ENCODE peak calls at places on chromosome 3, in five cellular contexts. U, V, I, H and Z are unnamed samples.

GRCh38 chr3:182704926-182705325 is 88.4 kb upstream of the ATP11B start:
- DNase-seq in U (no peak), V (no peak), I (no peak), H (no peak), Z (no peak)

GRCh38 chr3:169510378-169510777 is 153.1 kb downstream of the MECOM start:
- DNase-seq in U (no peak), V (no peak), I (no peak), H (no peak), Z (no peak)

GRCh38 chr3:66182228-66182627 is 38.6 kb upstream of the SLC25A26 start:
- DNase-seq in U (no peak), V (peak; percentile 21), I (no peak), H (no peak), Z (no peak)

GRCh38 chr3:56751056-56751455 is 50.7 kb downstream of the ARHGEF3 start:
- DNase-seq in U (no peak), V (no peak), I (no peak), H (no peak), Z (no peak)

GRCh38 chr3:102159810-102160451 is 274.9 kb upstream of the ZPLD1 start:
- DNase-seq in U (no peak), V (no peak), I (no peak), H (no peak), Z (no peak)

GRCh38 chr3:61961882-61962281 is 400.5 kb downstream of the PTPRG start:
- DNase-seq in U (no peak), V (no peak), I (no peak), H (no peak), Z (no peak)

GRCh38 chr3:45020534-45020933 is 5.6 kb upstream of the CLEC3B start:
- DNase-seq in U (no peak), V (no peak), I (no peak), H (no peak), Z (no peak)

GRCh38 chr3:182606905-182607504 is 186.3 kb upstream of the ATP11B start:
- DNase-seq in U (no peak), V (no peak), I (no peak), H (no peak), Z (no peak)

GRCh38 chr3:114941626-114942309 is 205.3 kb downstream of the ZBTB20 start:
- DNase-seq in U (no peak), V (no peak), I (no peak), H (no peak), Z (no peak)

GRCh38 chr3:58526124-58526957 is 10.6 kb downstream of the ACOX2 start:
- DNase-seq in U (peak; percentile 58), V (no peak), I (no peak), H (peak; percentile 93), Z (peak; percentile 72)

GRCh38 chr3:154758109-154758868 is 321.8 kb upstream of the MME start:
- DNase-seq in U (no peak), V (no peak), I (no peak), H (peak; percentile 65), Z (no peak)

GRCh38 chr3:175777495-175777894 is 918.4 kb downstream of the NAALADL2 start:
- DNase-seq in U (peak; percentile 29), V (no peak), I (no peak), H (peak; percentile 10), Z (no peak)

GRCh38 chr3:37170513-37170912 is 3.9 kb downstream of the LRRFIP2 start:
- DNase-seq in U (no peak), V (no peak), I (no peak), H (no peak), Z (no peak)

GRCh38 chr3:157669403-157669802 is 166.2 kb upstream of the VEPH1 start:
- DNase-seq in U (no peak), V (no peak), I (no peak), H (peak; percentile 53), Z (no peak)

GRCh38 chr3:117035785-117036184 is 326.2 kb downstream of the TUSC7 start:
- DNase-seq in U (peak; percentile 20), V (no peak), I (no peak), H (no peak), Z (no peak)

GRCh38 chr3:25355034-25355898 is 72.8 kb upstream of the RARB start:
- DNase-seq in U (no peak), V (no peak), I (no peak), H (no peak), Z (no peak)

GRCh38 chr3:152508705-152509104 is 240.0 kb downstream of the MBNL1 start:
- DNase-seq in U (no peak), V (no peak), I (no peak), H (peak; percentile 61), Z (no peak)

GRCh38 chr3:45583021-45583851 is 11.3 kb upstream of the LIMD1 start:
- DNase-seq in U (peak; percentile 37), V (peak; percentile 78), I (no peak), H (no peak), Z (peak; percentile 80)

GRCh38 chr3:55481918-55482495 is 5.1 kb downstream of the WNT5A start:
- DNase-seq in U (peak; percentile 32), V (no peak), I (no peak), H (no peak), Z (no peak)

GRCh38 chr3:13776253-13777050 is 103.4 kb downstream of the WNT7A start:
- DNase-seq in U (no peak), V (no peak), I (no peak), H (no peak), Z (no peak)

DNA sequence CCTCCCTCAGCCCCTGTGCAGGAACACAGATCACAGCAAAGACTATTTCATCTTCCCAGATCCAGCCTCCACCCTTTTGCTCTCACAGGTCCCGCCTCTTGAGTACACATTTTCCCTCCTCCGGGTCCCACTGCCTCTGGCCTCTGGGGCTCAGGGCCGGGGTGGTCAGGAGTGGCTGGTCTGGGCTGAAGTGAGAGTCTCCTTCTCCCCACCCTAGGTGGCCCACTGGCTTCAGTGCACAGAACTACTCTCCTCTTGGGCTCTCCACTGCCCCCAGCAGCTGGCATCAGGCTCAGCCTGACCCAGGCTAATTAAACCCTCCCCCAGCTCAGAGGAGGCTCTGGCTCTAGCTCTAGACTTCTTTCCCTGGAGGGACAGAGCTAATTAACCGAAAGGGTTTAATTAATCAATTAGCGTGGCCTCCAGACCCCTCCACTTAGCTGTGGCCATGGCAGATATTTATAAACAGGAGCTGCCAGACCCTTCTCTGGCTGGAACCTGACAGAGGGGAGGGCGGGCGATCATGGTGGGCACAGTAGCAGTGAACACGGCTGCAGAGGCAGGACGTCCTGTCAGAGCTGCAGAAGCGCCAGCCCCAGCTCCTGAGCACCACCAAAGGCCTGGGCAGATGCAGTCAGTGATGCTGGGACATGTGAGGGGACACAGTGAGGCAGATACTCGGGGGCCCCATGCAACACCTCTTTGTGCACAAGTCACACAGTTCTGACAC is 15.1 kb downstream of the DUSP7 start:
- DNase-seq in U (no peak), V (no peak), I (no peak), H (peak; percentile 21), Z (no peak)
- TF ChIP-seq CTCF in U (no peak), V (peak; percentile 26), I (no peak), H (peak; percentile 42), Z (no peak)

GRCh38 chr3:130894130-130894872 is 417 bp downstream of the ATP2C1 start:
- DNase-seq in U (peak; percentile 56), V (peak; percentile 34), I (no peak), H (no peak), Z (peak; percentile 43)

GRCh38 chr3:130897316-130897715 is 3.4 kb downstream of the ATP2C1 start:
- DNase-seq in U (no peak), V (no peak), I (no peak), H (no peak), Z (no peak)

GRCh38 chr3:130895690-130896089 is 1.8 kb downstream of the ATP2C1 start:
- DNase-seq in U (no peak), V (no peak), I (no peak), H (no peak), Z (no peak)

GRCh38 chr3:130894873-130895330 is 1.0 kb downstream of the ATP2C1 start:
- DNase-seq in U (no peak), V (no peak), I (no peak), H (no peak), Z (no peak)

GRCh38 chr3:130896101-130896500 is 2.2 kb downstream of the ATP2C1 start:
- DNase-seq in U (no peak), V (no peak), I (no peak), H (no peak), Z (no peak)
- H3K4me3 ChIP-seq in U (no peak overlapping the region), V (no peak overlapping the region), I (no peak overlapping the region), H (peak overlapping the region; percentile 85), Z (no peak overlapping the region)

DNA sequence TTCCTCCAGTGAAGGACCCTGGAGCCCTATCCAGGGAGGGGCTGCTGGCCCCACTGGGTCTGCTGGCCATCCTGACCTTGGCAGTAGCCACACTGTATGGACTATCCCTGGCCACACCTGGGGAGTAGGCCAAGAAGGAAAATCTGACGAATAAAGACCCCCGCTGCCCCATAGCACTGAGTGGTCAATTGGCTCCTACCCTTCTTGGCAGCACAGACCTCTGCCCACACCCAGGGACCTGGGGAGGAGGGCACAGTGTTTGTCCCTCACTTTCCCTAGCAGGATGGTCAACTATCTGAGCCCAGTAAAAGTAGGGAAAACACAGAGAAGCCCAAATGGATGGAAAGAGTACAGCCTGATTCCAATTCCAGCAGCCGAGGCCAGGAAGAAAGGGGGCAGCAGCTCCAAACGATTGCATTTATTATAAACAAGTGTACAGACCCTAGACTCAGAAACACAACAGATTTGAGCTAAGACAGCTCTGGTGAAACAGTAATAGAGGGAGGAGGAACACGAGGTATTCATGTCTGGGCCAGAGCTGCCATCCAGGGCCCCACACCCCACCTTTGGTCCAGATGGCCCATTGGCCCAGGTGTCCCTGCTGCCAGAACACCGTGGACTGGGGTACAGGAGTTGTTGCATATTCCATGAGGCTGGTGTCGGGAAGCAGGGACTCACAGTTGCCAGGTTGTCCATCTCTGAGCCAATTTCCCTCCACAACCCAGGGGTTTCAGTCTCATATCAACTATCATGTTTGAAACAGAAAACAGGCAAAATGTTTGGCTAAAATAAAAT is 21.1 kb downstream of the ATRIP start:
- DNase-seq in U (no peak), V (no peak), I (no peak), H (no peak), Z (no peak)
- TF ChIP-seq CTCF in U (no peak), V (no peak), I (no peak), H (no peak), Z (no peak)

DNA sequence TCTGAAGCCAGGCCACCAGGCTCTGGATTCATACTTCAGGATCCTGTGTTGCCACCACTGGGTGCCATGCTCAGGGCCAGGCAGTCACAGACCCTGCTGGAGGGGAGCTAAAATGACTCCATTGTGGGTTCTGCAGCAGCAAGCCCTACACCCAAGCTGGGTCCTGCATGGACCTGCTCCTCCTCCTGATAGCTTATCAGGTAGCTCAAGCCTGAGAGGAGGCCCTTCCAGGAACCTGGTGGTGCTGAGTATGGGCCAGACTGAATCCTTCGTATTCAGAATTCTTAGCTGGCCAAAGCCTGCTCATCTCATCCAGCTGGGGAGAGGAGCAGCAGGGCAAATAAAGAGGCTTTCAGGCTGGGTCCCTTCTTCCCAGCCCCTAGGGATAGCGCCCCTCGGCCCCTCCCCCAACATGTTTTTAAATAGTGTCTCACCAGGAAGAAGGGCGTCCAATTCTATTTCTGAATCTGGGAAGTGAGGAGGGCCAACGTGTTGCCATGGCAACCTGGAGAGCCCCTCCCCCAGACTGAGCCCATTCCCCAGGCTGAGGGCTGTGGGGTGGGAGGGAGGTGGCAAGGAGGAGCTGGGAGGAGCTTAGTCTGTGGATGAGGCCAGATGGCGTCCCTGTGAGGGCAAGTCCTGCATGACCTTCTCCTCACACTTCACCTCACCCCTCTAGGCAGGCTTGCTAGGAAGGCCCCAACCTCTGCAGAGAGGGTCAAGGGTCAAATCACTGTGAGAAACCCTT is 11.0 kb upstream of the CAMKV start:
- DNase-seq in U (no peak), V (no peak), I (no peak), H (no peak), Z (no peak)
- H3K4me3 ChIP-seq in U (no peak overlapping the region), V (no peak overlapping the region), I (no peak overlapping the region), H (no peak overlapping the region), Z (no peak overlapping the region)